ENCODE peak calls at places on chromosome 19, in six cellular contexts. E is H9, V is mesenchymal stem cell, W is IMR-90, K is H1, F is neuronal stem cell. B is an unnamed sample.

GRCh38 chr19:17105548-17105947 is 30.0 kb downstream of the MYO9B start:
- DNase-seq in E (no peak), V (no peak), W (no peak), K (no peak), F (no peak), B (no peak)

GRCh38 chr19:8609210-8610040 is 1.1 kb downstream of the ADAMTS10 start:
- DNase-seq in E (peak; percentile 82), V (peak; percentile 83), W (peak; percentile 60), K (peak; percentile 36), F (peak; percentile 77), B (peak; percentile 90)

GRCh38 chr19:51187395-51188226 is 37.3 kb upstream of the CD33 start:
- DNase-seq in E (no peak), V (no peak), W (no peak), K (no peak), F (no peak), B (no peak)

GRCh38 chr19:39038098-39038497 is 5.7 kb upstream of the FBXO27 start:
- DNase-seq in E (peak; percentile 83), V (peak; percentile 32), W (peak; percentile 25), K (no peak), F (peak; percentile 49), B (peak; percentile 81)

GRCh38 chr19:39837978-39838377 is 4.0 kb upstream of the DYRK1B start:
- DNase-seq in E (no peak), V (no peak), W (no peak), K (no peak), F (no peak), B (no peak)

GRCh38 chr19:15782211-15782610 is 5.2 kb upstream of the OR10H5 start:
- DNase-seq in E (no peak), V (no peak), W (no peak), K (no peak), F (no peak), B (no peak)

GRCh38 chr19:29393915-29394460 is 131.8 kb upstream of the VSTM2B start:
- DNase-seq in E (no peak), V (no peak), W (no peak), K (no peak), F (no peak), B (peak; percentile 59)

GRCh38 chr19:58054792-58055482 is 4.1 kb upstream of the ZNF135 start:
- DNase-seq in E (peak; percentile 74), V (no peak), W (peak; percentile 2), K (no peak), F (no peak), B (peak; percentile 68)

GRCh38 chr19:7109678-7110289 is 40.3 kb downstream of the ZNF557 start:
- DNase-seq in E (peak; percentile 56), V (no peak), W (no peak), K (peak; percentile 59), F (peak; percentile 36), B (peak; percentile 78)

GRCh38 chr19:7522923-7523667 is 671 bp downstream of the MCOLN1 start:
- DNase-seq in E (no peak), V (peak; percentile 67), W (no peak), K (no peak), F (no peak), B (no peak)

GRCh38 chr19:1105873-1106840 is 2.4 kb downstream of the GPX4 start:
- DNase-seq in E (no peak), V (no peak), W (no peak), K (no peak), F (no peak), B (no peak)

GRCh38 chr19:6744381-6745288 is 5.2 kb downstream of the TRIP10 start:
- DNase-seq in E (no peak), V (peak; percentile 76), W (peak; percentile 87), K (no peak), F (no peak), B (peak; percentile 67)

GRCh38 chr19:8610041-8610927 is at the start of gene ADAMTS10:
- DNase-seq in E (peak; percentile 48), V (no peak), W (peak; percentile 43), K (no peak), F (no peak), B (peak; percentile 67)

GRCh38 chr19:49431330-49431749 is 6.2 kb downstream of the GFY start:
- DNase-seq in E (no peak), V (no peak), W (no peak), K (no peak), F (no peak), B (no peak)

GRCh38 chr19:23823952-23824389 is 65.3 kb upstream of the ZNF681 start:
- DNase-seq in E (peak; percentile 47), V (peak; percentile 2), W (no peak), K (peak; percentile 34), F (peak; percentile 0), B (peak; percentile 87)

GRCh38 chr19:35755550-35756371 is 1.1 kb downstream of the HSPB6 start:
- DNase-seq in E (peak; percentile 39), V (peak; percentile 46), W (peak; percentile 55), K (no peak), F (no peak), B (no peak)
- H2BK5ac ChIP-seq in E (no peak overlapping the region), V (no peak overlapping the region), W (peak overlapping the region; percentile 96), K (no peak overlapping the region), F (no peak overlapping the region), B (no peak overlapping the region)

GRCh38 chr19:3366104-3366760 is at the start of gene NFIC:
- DNase-seq in E (peak; percentile 62), V (peak; percentile 90), W (peak; percentile 79), K (no peak), F (no peak), B (peak; percentile 63)

GRCh38 chr19:3368848-3369336 is 2.5 kb downstream of the NFIC start:
- DNase-seq in E (no peak), V (peak; percentile 76), W (peak; percentile 44), K (no peak), F (no peak), B (no peak)

GRCh38 chr19:3366761-3367571 is 583 bp downstream of the NFIC start:
- DNase-seq in E (no peak), V (peak; percentile 57), W (no peak), K (no peak), F (no peak), B (peak; percentile 37)

GRCh38 chr19:3368441-3368795 is 2.0 kb downstream of the NFIC start:
- DNase-seq in E (no peak), V (no peak), W (no peak), K (no peak), F (no peak), B (no peak)

GRCh38 chr19:3367572-3368440 is 1.4 kb downstream of the NFIC start:
- DNase-seq in E (peak; percentile 41), V (peak; percentile 56), W (no peak), K (no peak), F (no peak), B (no peak)
- H3K4me1 ChIP-seq in E (no peaks in the 10 kb centered on the region), V (peaks cover 40% of the 10 kb centered on the region), W (peaks cover 36% of the 10 kb centered on the region), K (peaks cover 13% of the 10 kb centered on the region), F (peaks cover 10% of the 10 kb centered on the region), B (no peaks in the 10 kb centered on the region)

GRCh38 chr19:5434351-5434917 is 20.8 kb upstream of the ZNRF4 start:
- DNase-seq in E (no peak), V (no peak), W (no peak), K (no peak), F (no peak), B (peak; percentile 45)

GRCh38 chr19:5425260-5425659 is 30.0 kb upstream of the ZNRF4 start:
- DNase-seq in E (no peak), V (no peak), W (no peak), K (no peak), F (no peak), B (no peak)

GRCh38 chr19:5434970-5435641 is 20.1 kb upstream of the ZNRF4 start:
- DNase-seq in E (no peak), V (peak; percentile 77), W (peak; percentile 94), K (no peak), F (no peak), B (peak; percentile 58)

GRCh38 chr19:5432687-5433086 is 22.5 kb upstream of the ZNRF4 start:
- DNase-seq in E (no peak), V (no peak), W (no peak), K (no peak), F (no peak), B (no peak)

DNA sequence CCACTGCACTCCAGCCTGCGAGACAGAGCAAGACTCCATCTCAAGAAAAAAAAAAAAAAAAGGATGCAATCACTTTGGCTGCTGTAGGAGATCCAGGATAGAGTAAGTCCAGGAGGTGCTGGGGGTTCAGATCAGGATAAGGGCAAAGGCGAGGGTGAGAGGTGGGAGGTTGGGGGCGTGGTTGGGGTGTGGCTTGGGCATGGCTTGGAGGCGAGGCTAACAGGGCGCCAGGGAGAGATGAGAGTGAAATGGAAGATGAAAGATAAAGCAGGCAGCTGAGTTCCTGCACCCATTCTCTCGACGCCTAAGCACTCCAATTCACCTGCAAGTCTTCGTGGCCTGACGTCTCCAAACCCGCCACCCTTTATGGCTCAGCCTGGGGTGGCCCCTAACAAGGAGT is 25.0 kb upstream of the ZNRF4 start:
- DNase-seq in E (peak; percentile 72), V (no peak), W (no peak), K (no peak), F (no peak), B (peak; percentile 23)
- H2BK15ac ChIP-seq in E (no peak overlapping the region), V (no peak overlapping the region), W (no peak overlapping the region), K (no peak overlapping the region), F (no peak overlapping the region), B (no peak overlapping the region)

GRCh38 chr19:19385131-19385899 is 20.2 kb upstream of the GATAD2A start:
- DNase-seq in E (peak; percentile 100), V (peak; percentile 100), W (peak; percentile 100), K (peak; percentile 100), F (peak; percentile 100), B (peak; percentile 100)
- H2BK5ac ChIP-seq in E (no peak overlapping the region), V (no peak overlapping the region), W (peak overlapping the region; percentile 21), K (no peak overlapping the region), F (no peak overlapping the region), B (no peak overlapping the region)